ENCODE peak calls at places on chromosomes 6 and 20, in ten cellular contexts. I is body of pancreas; C is right lobe of liver; E is CD8-positive, alpha-beta memory T cell; B is psoas muscle; O is prostate gland; D is neuronal stem cell; X is CD8-positive, alpha-beta T cell; P is colonic mucosa; T is iPS DF 6.9. F is an unnamed sample. For H3K9me3 and H3K36me3, the result is how much of the 10 kb centered on the place peaks cover.

GRCh38 chr6:155272353-155273222 is 8.8 kb downstream of the CLDN20 start:
- DNase-seq in E (no peak), P (no peak), B (no peak), T (no peak), O (no peak), D (no peak), C (no peak), X (no peak), I (no peak), F (no peak)

GRCh38 chr20:10558635-10559187 is 115.1 kb downstream of the JAG1 start:
- DNase-seq in B (no peak), E (peak), X (peak), I (no peak), P (no peak), C (no peak), O (no peak), T (no peak), D (no peak), F (no peak)

GRCh38 chr6:23927935-23928334 is 198.1 kb upstream of the NRSN1 start:
- DNase-seq in B (no peak), E (no peak), I (no peak), D (no peak), T (no peak), C (no peak), P (no peak), O (no peak), X (no peak), F (no peak)

GRCh38 chr6:143902827-143903226 is 38.6 kb downstream of the ZC2HC1B start:
- DNase-seq in T (no peak), P (no peak), E (no peak), D (no peak), I (no peak), O (no peak), B (no peak), C (no peak), X (no peak), F (no peak)

GRCh38 chr20:59573837-59574236 is 30.5 kb upstream of the PHACTR3 start:
- DNase-seq in P (no peak), B (no peak), E (no peak), T (no peak), D (no peak), I (no peak), C (no peak), O (no peak), X (no peak), F (no peak)

GRCh38 chr20:53899351-53900167 is 170.8 kb downstream of the BCAS1 start:
- DNase-seq in D (no peak), O (peak), P (peak), B (no peak), T (no peak), E (peak), I (peak), C (no peak), X (peak), F (peak)

GRCh38 chr6:136752554-136752953 is 39.7 kb downstream of the MAP3K5 start:
- DNase-seq in X (no peak), O (no peak), D (peak), I (no peak), E (no peak), T (no peak), B (no peak), P (peak), C (no peak), F (no peak)

GRCh38 chr6:42131531-42131930 is 10.9 kb downstream of the C6orf132 start:
- DNase-seq in P (no peak), X (no peak), D (no peak), I (no peak), O (no peak), E (no peak), T (no peak), B (no peak), C (no peak), F (no peak)

DNA sequence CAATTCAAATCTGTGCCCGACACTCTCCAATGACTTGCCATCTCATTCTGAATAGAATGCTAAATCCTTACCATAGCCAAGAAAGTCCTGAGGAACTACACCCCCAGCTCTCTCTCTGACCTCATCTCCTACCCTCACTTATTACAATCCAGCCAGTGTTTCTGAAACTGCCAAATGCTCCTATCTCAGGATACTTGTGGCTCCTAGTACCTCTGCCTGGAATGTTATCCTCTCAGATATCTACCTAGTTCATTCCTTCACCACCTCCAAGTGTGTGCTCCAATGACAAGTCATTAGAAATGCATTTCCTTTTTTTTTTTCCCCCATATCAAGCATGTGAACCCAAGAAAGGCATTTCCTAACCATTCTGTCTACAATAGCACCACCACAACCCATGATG is 24.4 kb downstream of the ZNF184 start:
- DNase-seq in O (no peak), E (no peak), B (no peak), D (no peak), I (no peak), X (no peak), C (no peak), P (no peak), T (no peak), F (no peak)
- H3K9me3 ChIP-seq in O (under half), E (half or more), B (half or more), D (half or more), I (under half), X (under half), C (under half), P (under half), T (under half), F (under half)

GRCh38 chr20:23705895-23706294 is 17.1 kb upstream of the CST4 start:
- DNase-seq in T (no peak), D (no peak), C (no peak), X (no peak), O (no peak), P (no peak), I (no peak), B (no peak), E (no peak), F (no peak)

GRCh38 chr20:23697947-23698346 is 9.1 kb upstream of the CST4 start:
- DNase-seq in B (no peak), D (no peak), P (no peak), T (no peak), C (no peak), E (no peak), X (no peak), I (no peak), O (no peak), F (no peak)

GRCh38 chr20:23702021-23702420 is 13.2 kb upstream of the CST4 start:
- DNase-seq in C (no peak), P (no peak), T (no peak), O (no peak), X (no peak), I (no peak), D (no peak), E (no peak), B (no peak), F (no peak)

GRCh38 chr20:23700931-23701330 is 12.1 kb upstream of the CST4 start:
- DNase-seq in B (no peak), E (no peak), I (no peak), X (no peak), D (no peak), C (no peak), O (no peak), T (no peak), P (no peak), F (no peak)
- H3K36me3 ChIP-seq in B (under half), E (under half), I (under half), X (under half), D (under half), C (under half), O (under half), T (under half), P (under half), F (under half)

DNA sequence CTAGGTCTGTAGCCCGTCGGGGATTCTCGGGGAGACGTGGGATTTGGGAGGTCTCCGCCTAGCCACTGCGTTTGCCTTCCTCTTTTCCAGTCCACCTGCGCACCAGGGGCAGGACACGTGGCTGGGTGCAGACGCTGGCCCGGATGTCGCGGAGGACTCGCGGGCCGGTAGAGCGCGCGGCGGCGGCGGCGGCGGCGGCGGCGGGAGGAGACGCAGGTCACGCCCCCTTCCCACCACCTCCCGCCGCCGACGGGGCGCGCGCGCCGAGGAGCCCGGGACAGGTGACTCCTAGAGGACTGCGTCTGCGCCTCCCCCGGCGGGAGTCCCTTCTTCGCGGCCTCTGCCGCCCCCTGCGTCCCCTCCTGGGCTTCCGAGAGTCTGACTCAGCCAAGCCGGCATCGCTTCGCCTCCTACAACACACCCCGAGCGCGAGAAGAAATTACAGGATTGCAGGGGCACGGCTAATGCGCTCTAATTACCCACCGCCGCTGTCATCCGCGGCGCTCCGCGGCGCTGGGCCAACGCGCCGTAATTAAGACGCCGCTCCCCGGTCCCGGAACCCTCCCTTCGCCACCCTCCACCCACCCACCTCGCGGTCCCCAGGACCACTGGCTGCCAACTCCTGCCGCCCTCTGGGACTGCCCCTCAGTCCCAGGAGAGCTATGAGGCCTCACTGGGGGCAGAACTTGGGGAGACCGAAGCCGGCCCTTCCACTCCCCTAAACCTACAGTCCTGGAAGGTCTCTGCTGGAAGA is 124.5 kb downstream of the MRPL14 start:
- DNase-seq in E (peak), X (peak), D (no peak), B (peak), T (no peak), P (peak), I (peak), C (no peak), O (peak), F (peak)
- H3K27ac ChIP-seq in E (no peak), X (no peak), D (peak), B (peak), T (no peak), P (no peak), I (peak), C (no peak), O (no peak), F (no peak)

GRCh38 chr20:57422254-57422653 is 31.1 kb downstream of the RBM38 start:
- DNase-seq in P (no peak), E (no peak), T (no peak), O (no peak), I (no peak), D (no peak), B (no peak), X (no peak), C (no peak), F (no peak)
- H3K9me3 ChIP-seq in P (under half), E (under half), T (under half), O (under half), I (under half), D (under half), B (under half), X (under half), C (under half), F (under half)